ENCODE peak calls at places on chromosomes 1 and 21, in four cellular contexts. O, G, V and H are unnamed samples.
A peak's percentile ranks its signal among the peaks of the same experiment; 100 is the strongest.

GRCh38 chr1:51093566-51093965 is 8.5 kb upstream of the C1orf185 start:
- DNase-seq in G (no peak), O (no peak), V (no peak), H (no peak)

GRCh38 chr1:100722211-100722610 is 2.7 kb downstream of the VCAM1 start:
- DNase-seq in O (no peak), V (no peak), G (no peak), H (no peak)

GRCh38 chr1:28378906-28379305 is 9.4 kb downstream of the PHACTR4 start:
- DNase-seq in G (no peak), V (no peak), O (no peak), H (no peak)

GRCh38 chr1:17403081-17403480 is 31.1 kb downstream of the PADI6 start:
- DNase-seq in G (no peak), O (no peak), V (no peak), H (no peak)

GRCh38 chr1:29123871-29124365 is at the start of gene TMEM200B:
- DNase-seq in G (no peak), O (no peak), V (no peak), H (peak; percentile 58)

GRCh38 chr1:180962178-180962577 is 49.5 kb downstream of the KIAA1614 start:
- DNase-seq in O (no peak), V (no peak), G (no peak), H (no peak)

GRCh38 chr1:18819211-18819610 is 40.2 kb downstream of the TAS1R2 start:
- DNase-seq in G (no peak), O (no peak), V (no peak), H (no peak)

GRCh38 chr1:241213147-241213546 is 143.9 kb downstream of the RGS7 start:
- DNase-seq in O (no peak), V (no peak), G (no peak), H (no peak)

GRCh38 chr1:54542120-54542961 is 5.7 kb upstream of the ACOT11 start:
- DNase-seq in G (peak; percentile 71), O (peak; percentile 55), V (peak; percentile 9), H (peak; percentile 86)

GRCh38 chr1:18575620-18576019 is 55.0 kb upstream of the PAX7 start:
- DNase-seq in V (no peak), G (peak; percentile 78), O (peak; percentile 13), H (peak; percentile 80)

GRCh38 chr1:27602510-27603319 is 1.2 kb downstream of the AHDC1 start:
- DNase-seq in V (no peak), O (peak; percentile 25), G (peak; percentile 54), H (peak; percentile 91)

GRCh38 chr1:94050263-94050662 is 70.7 kb downstream of the ABCA4 start:
- DNase-seq in V (no peak), G (no peak), O (no peak), H (no peak)

GRCh38 chr21:45709127-45709526 is 65.6 kb downstream of the PCBP3 start:
- DNase-seq in O (no peak), V (no peak), G (no peak), H (no peak)

GRCh38 chr1:202671388-202671787 is 38.9 kb downstream of the SYT2 start:
- DNase-seq in O (no peak), G (no peak), V (no peak), H (no peak)

GRCh38 chr1:70168283-70168682 is 37.1 kb downstream of the LRRC40 start:
- DNase-seq in G (no peak), O (no peak), V (no peak), H (no peak)

GRCh38 chr1:89757532-89757931 is 63.3 kb upstream of the LRRC8D start:
- DNase-seq in O (no peak), G (no peak), V (no peak), H (peak; percentile 35)

GRCh38 chr21:20259035-20259867 is 739.0 kb upstream of the NCAM2 start:
- DNase-seq in O (no peak), V (no peak), G (peak; percentile 52), H (no peak)

GRCh38 chr1:162696286-162696862 is 64.1 kb downstream of the DDR2 start:
- DNase-seq in V (no peak), G (peak; percentile 60), O (no peak), H (peak; percentile 57)

GRCh38 chr1:55230654-55231053 is 15.5 kb upstream of the USP24 start:
- DNase-seq in G (no peak), O (no peak), V (no peak), H (no peak)

GRCh38 chr21:31347435-31348032 is 3.5 kb upstream of the TIAM1 start:
- DNase-seq in V (no peak), O (peak; percentile 19), G (peak; percentile 43), H (peak; percentile 56)

GRCh38 chr1:192747305-192747704 is 61.5 kb upstream of the RGS2 start:
- DNase-seq in G (no peak), V (no peak), O (no peak), H (no peak)

GRCh38 chr21:41624674-41625310 is 116.8 kb upstream of the TMPRSS2 start:
- DNase-seq in V (no peak), O (no peak), G (no peak), H (no peak)

GRCh38 chr1:183023146-183023600 is at the start of gene LAMC1:
- DNase-seq in V (no peak), O (peak; percentile 68), G (peak; percentile 44), H (peak; percentile 97)

GRCh38 chr1:183023601-183024351 is 556 bp downstream of the LAMC1 start:
- DNase-seq in G (peak; percentile 28), V (no peak), O (peak; percentile 86), H (peak; percentile 81)

GRCh38 chr1:183021405-183022201 is 1.6 kb upstream of the LAMC1 start:
- DNase-seq in G (no peak), O (no peak), V (no peak), H (peak; percentile 15)

GRCh38 chr1:183024352-183025337 is 1.4 kb downstream of the LAMC1 start:
- DNase-seq in G (no peak), O (no peak), V (no peak), H (no peak)

DNA sequence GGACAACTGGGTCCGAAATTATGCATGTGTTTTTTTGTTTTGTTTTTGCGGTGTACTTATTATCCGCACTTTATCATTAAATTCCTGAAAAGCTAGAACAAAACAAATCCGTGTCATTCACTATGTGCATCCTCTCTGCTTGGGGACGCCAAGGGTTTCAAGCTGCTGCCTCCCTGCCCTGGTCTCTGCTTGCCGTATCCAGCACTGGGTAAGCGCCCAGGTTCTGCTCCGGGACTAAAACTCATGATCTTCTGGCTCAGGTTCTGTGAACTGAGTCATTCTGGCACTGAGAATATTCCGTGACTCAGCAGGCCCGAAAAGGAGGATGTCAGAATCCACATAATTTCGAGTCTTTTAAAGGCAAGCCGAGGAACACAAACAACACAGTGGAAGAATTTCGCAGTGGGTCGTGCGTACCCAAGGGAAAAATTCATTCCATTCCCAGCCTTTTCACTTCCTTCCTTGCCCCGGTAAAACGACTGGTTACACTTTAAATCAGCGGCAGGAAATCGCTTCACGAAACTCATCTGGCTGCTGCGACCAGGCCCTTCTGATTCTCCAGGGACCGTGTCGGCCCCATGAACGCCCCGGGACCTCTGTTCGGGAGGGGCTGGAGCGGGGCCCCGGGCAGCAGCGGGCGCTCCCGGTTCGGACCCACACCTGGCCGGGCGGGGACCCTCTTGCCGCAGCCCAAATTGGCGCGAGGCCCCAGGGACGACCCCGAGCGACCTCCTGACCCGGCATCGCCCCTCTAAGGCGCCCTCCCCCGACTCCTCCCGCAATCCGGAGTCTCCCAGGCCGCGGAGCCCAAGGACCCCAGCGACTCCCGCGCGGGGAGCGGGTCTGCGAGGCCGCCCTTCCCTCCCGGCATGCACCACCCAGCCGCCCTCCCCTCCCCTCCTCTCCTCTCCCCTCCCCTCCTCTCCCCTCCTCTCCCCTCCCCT is 746 bp upstream of the LAMC1 start:
- DNase-seq in V (peak; percentile 49), G (peak; percentile 63), O (peak; percentile 83), H (peak; percentile 37)
- TF ChIP-seq RCOR1 in V (no peak), G (no peak), O (no peak), H (no peak)

DNA sequence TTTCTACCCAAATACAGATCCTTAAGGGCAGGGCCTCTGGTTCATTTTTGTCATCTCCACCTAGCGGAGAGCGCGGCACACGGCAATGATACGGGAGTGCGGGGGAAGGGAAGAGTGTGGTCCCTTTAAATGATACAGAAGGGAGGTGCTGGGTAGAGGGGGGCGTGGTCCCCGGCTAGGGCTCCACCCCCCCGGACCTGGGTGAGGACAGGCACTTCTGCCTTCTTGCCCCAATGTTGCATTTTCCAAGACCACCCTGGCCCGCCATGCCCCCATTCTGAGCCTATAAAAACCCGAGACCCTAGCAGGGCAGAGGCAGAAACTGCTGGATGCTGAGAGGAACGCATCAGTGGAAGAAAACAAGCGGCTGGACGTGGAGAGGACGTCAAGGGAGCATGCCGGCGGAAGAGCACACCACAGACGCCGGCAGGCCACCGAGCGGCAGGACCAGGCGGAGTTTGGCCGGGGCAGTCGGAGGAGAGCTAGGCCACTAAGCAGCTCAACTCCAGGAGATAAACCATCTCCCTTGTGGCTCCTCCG is 30.0 kb downstream of the LRRC3 start:
- DNase-seq in V (no peak), G (peak; percentile 56), O (peak; percentile 51), H (peak; percentile 83)
- TF ChIP-seq MAX in V (no peak), G (no peak), O (peak; percentile 38), H (peak; percentile 13)

DNA sequence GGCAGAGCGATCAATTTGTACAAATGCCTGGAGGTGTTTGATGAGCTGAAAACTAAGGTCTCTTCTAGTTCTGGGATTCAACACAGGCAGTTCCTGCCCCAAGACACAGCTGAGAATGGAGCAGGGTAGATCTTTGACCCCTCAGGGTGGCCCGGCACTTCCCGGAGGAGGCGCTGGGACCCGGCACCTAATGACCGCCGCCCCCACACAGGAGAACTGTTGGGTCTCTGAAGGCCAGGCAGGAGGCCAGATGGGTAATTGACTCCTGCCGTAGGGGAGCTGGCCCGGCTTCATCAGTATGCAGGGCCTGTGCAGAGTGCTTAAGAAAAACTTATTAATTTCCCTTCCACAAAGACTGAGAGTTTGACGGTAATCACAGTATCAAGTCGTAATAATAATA is 51.6 kb downstream of the UBIAD1 start:
- DNase-seq in V (no peak), O (no peak), G (no peak), H (peak; percentile 62)
- TF ChIP-seq RCOR1 in V (no peak), O (no peak), G (no peak), H (no peak)

GRCh38 chr1:166858726-166859419 is 17.2 kb downstream of the TADA1 start:
- DNase-seq in G (no peak), O (no peak), V (no peak), H (no peak)
- TF ChIP-seq MAX in G (no peak), O (no peak), V (no peak), H (no peak)

GRCh38 chr1:37315236-37315870 is 159.0 kb upstream of the ZC3H12A start:
- DNase-seq in G (no peak), O (no peak), V (no peak), H (no peak)
- TF ChIP-seq RCOR1 in G (no peak), O (no peak), V (no peak), H (no peak)

GRCh38 chr1:152413909-152414308 is at the start of gene CRNN:
- DNase-seq in V (no peak), G (no peak), O (no peak), H (no peak)
- TF ChIP-seq MAX in V (no peak), G (no peak), O (no peak), H (no peak)

GRCh38 chr1:113517983-113518382 is 127.7 kb downstream of the MAGI3 start:
- DNase-seq in G (no peak), O (no peak), V (no peak), H (no peak)
- TF ChIP-seq RCOR1 in G (no peak), O (no peak), V (no peak), H (no peak)

GRCh38 chr1:12166834-12167492 is at the start of gene TNFRSF1B:
- DNase-seq in G (peak; percentile 87), V (no peak), O (peak; percentile 25), H (peak; percentile 91)

GRCh38 chr1:12168451-12169160 is 1.8 kb downstream of the TNFRSF1B start:
- DNase-seq in G (peak; percentile 56), O (no peak), V (no peak), H (no peak)

GRCh38 chr1:12165342-12165741 is 1.4 kb upstream of the TNFRSF1B start:
- DNase-seq in V (no peak), O (no peak), G (no peak), H (no peak)

GRCh38 chr1:12169442-12170135 is 2.8 kb downstream of the TNFRSF1B start:
- DNase-seq in G (no peak), O (no peak), V (no peak), H (no peak)

GRCh38 chr1:12167493-12168429 is 970 bp downstream of the TNFRSF1B start:
- DNase-seq in O (no peak), V (no peak), G (peak; percentile 86), H (no peak)
- TF ChIP-seq MAX in O (no peak), V (no peak), G (peak; percentile 60), H (no peak)